ENCODE peak calls at places on chromosomes 6 and 20, in eight cellular contexts. B is GM23338; F is tibial nerve; M is heart left ventricle; S is CD4-positive, alpha-beta T cell; D is H9; U is heart right ventricle; L is adrenal gland. N is an unnamed sample. For H3K27me3, the result is how much of the 10 kb centered on the place peaks cover.

GRCh38 chr20:740162-740561 is 28.1 kb downstream of the SLC52A3 start:
- DNase-seq in U (no peak), L (no peak), B (no peak), F (no peak), S (no peak), D (no peak), M (no peak), N (no peak)

GRCh38 chr20:7770578-7770977 is 169.7 kb downstream of the HAO1 start:
- DNase-seq in D (no peak), M (no peak), S (no peak), L (no peak), U (no peak), F (no peak), B (no peak), N (no peak)

GRCh38 chr6:18371576-18371975 is 15.6 kb upstream of the RNF144B start:
- DNase-seq in U (no peak), M (no peak), L (no peak), D (no peak), B (no peak), F (no peak), S (no peak), N (no peak)

GRCh38 chr6:56911847-56912246 is 43.1 kb upstream of the BEND6 start:
- DNase-seq in M (no peak), D (no peak), B (peak), S (no peak), L (no peak), U (no peak), F (no peak), N (no peak)

GRCh38 chr6:1024161-1024560 is 287.7 kb upstream of the FOXQ1 start:
- DNase-seq in M (no peak), S (no peak), F (no peak), U (no peak), B (no peak), D (no peak), L (no peak), N (no peak)

GRCh38 chr6:96236471-96236870 is 220.7 kb downstream of the FUT9 start:
- DNase-seq in L (no peak), M (no peak), U (no peak), B (no peak), D (no peak), S (no peak), F (no peak), N (no peak)

GRCh38 chr6:37244430-37245310 is 12.9 kb upstream of the TBC1D22B start:
- DNase-seq in D (no peak), S (no peak), M (peak), U (peak), B (no peak), F (peak), L (peak), N (no peak)

GRCh38 chr20:50682065-50682464 is 9.3 kb downstream of the RIPOR3 start:
- DNase-seq in D (no peak), L (no peak), M (no peak), B (no peak), F (no peak), S (no peak), U (no peak), N (no peak)

GRCh38 chr20:46359233-46359751 is 47.1 kb downstream of the ELMO2 start:
- DNase-seq in B (no peak), S (no peak), F (no peak), D (no peak), M (peak), U (no peak), L (no peak), N (no peak)

GRCh38 chr20:63309261-63310071 is 16.5 kb downstream of the COL20A1 start:
- DNase-seq in L (peak), D (peak), F (no peak), B (peak), U (peak), S (no peak), M (peak), N (no peak)

GRCh38 chr20:24751551-24751950 is 197.5 kb upstream of the CST7 start:
- DNase-seq in S (no peak), B (no peak), M (no peak), U (no peak), F (no peak), L (no peak), D (no peak), N (no peak)

GRCh38 chr6:117078624-117079023 is 186.7 kb upstream of the VGLL2 start:
- DNase-seq in S (no peak), U (no peak), F (no peak), D (no peak), M (no peak), L (no peak), B (no peak), N (no peak)

GRCh38 chr20:15767636-15768369 is 805.4 kb downstream of the KIF16B start:
- DNase-seq in D (no peak), U (no peak), B (no peak), M (no peak), S (no peak), F (no peak), L (no peak), N (no peak)

GRCh38 chr6:119207973-119208725 is 129.7 kb upstream of the FAM184A start:
- DNase-seq in L (no peak), B (no peak), M (no peak), U (no peak), F (no peak), D (no peak), S (no peak), N (no peak)

GRCh38 chr6:44128020-44128917 is 915 bp downstream of the TMEM63B start:
- DNase-seq in B (peak), U (peak), L (peak), F (peak), M (peak), S (no peak), D (peak), N (no peak)

GRCh38 chr6:10837692-10837996 is 695 bp downstream of the MAK start:
- DNase-seq in S (no peak), B (no peak), U (no peak), L (peak), F (no peak), M (no peak), D (no peak), N (no peak)

GRCh38 chr20:54340667-54341081 is 132.8 kb downstream of the PFDN4 start:
- DNase-seq in S (no peak), D (no peak), F (no peak), U (no peak), M (no peak), L (no peak), B (no peak), N (no peak)

GRCh38 chr6:36368921-36369880 is 18.3 kb downstream of the ETV7 start:
- DNase-seq in U (no peak), S (no peak), B (no peak), F (no peak), D (no peak), L (peak), M (no peak), N (no peak)

GRCh38 chr6:125858427-125859320 is 67.9 kb downstream of the NCOA7 start:
- DNase-seq in S (no peak), U (no peak), B (peak), F (peak), M (peak), L (peak), D (peak), N (no peak)

GRCh38 chr6:41939091-41939847 is 2.3 kb downstream of the CCND3 start:
- DNase-seq in M (peak), B (peak), L (peak), F (no peak), U (peak), S (no peak), D (peak), N (no peak)

GRCh38 chr20:4193053-4193452 is 177.7 kb upstream of the RNF24 start:
- DNase-seq in F (no peak), S (no peak), B (no peak), M (no peak), L (no peak), U (no peak), D (no peak), N (no peak)

GRCh38 chr6:43724914-43725642 is 37.5 kb upstream of the MRPS18A start:
- DNase-seq in S (peak), B (no peak), D (no peak), L (peak), U (peak), F (peak), M (peak), N (peak)

GRCh38 chr6:133973109-133973971 is 20.3 kb downstream of the TBPL1 start:
- DNase-seq in F (no peak), S (no peak), U (no peak), D (no peak), B (peak), L (no peak), M (no peak), N (no peak)

GRCh38 chr6:3292431-3293197 is 33.9 kb downstream of the PSMG4 start:
- DNase-seq in B (no peak), D (no peak), S (no peak), M (peak), L (no peak), F (no peak), U (no peak), N (no peak)

GRCh38 chr20:39773380-39774000 is 811.3 kb downstream of the DHX35 start:
- DNase-seq in U (no peak), F (no peak), L (no peak), M (no peak), S (no peak), D (no peak), B (peak), N (no peak)

GRCh38 chr6:38846844-38847243 is 131.7 kb downstream of the DNAH8 start:
- DNase-seq in U (no peak), S (no peak), B (no peak), L (no peak), D (no peak), F (no peak), M (no peak), N (no peak)

GRCh38 chr20:24990810-24991252 is 1.7 kb downstream of the APMAP start:
- DNase-seq in D (peak), U (no peak), S (no peak), F (no peak), L (no peak), M (no peak), B (no peak), N (no peak)

GRCh38 chr20:19934792-19935491 is 82.2 kb upstream of the NAA20 start:
- DNase-seq in D (no peak), M (peak), U (peak), L (peak), B (no peak), S (no peak), F (peak), N (no peak)

GRCh38 chr20:1783245-1783644 is 112.0 kb upstream of the SIRPA start:
- DNase-seq in B (no peak), U (no peak), F (no peak), L (no peak), M (no peak), S (no peak), D (no peak), N (no peak)

GRCh38 chr6:43544461-43544860 is 27.6 kb downstream of the POLR1C start:
- DNase-seq in L (no peak), B (no peak), M (no peak), F (no peak), U (no peak), D (no peak), S (no peak), N (no peak)

GRCh38 chr6:61977951-61978350 is 308.1 kb downstream of the KHDRBS2 start:
- DNase-seq in F (no peak), S (no peak), B (no peak), L (no peak), M (no peak), U (no peak), D (no peak), N (no peak)

GRCh38 chr20:19047951-19048296 is 164.5 kb upstream of the SLC24A3 start:
- DNase-seq in S (no peak), U (no peak), D (no peak), B (no peak), M (no peak), L (no peak), F (no peak), N (no peak)

GRCh38 chr20:25083141-25083772 is 1.3 kb upstream of the VSX1 start:
- DNase-seq in D (peak), U (no peak), F (no peak), B (peak), S (no peak), L (no peak), M (no peak), N (no peak)

GRCh38 chr6:44074383-44075136 is 52.7 kb downstream of the MRPL14 start:
- DNase-seq in S (peak), F (peak), L (peak), D (peak), M (peak), B (peak), U (peak), N (no peak)

GRCh38 chr6:75620387-75621304 is 19.0 kb downstream of the SENP6 start:
- DNase-seq in D (no peak), S (no peak), L (no peak), U (no peak), M (no peak), B (no peak), F (no peak), N (no peak)

GRCh38 chr6:89145461-89145961 is 344 bp upstream of the PM20D2 start:
- DNase-seq in S (peak), F (no peak), M (no peak), U (no peak), D (no peak), B (peak), L (no peak), N (no peak)
- H3K27me3 ChIP-seq in S (under half), F (under half), M (under half), U (under half), D (under half), B (half or more), L (under half), N (under half)

GRCh38 chr20:44521484-44522481 is at the start of gene SERINC3:
- DNase-seq in B (peak), L (peak), D (peak), S (peak), F (peak), M (peak), U (peak), N (peak)
- TF ChIP-seq CTCF in B (peak), L (no peak), D (peak), S (peak), F (peak), M (no peak), U (no peak), N (no peak)

DNA sequence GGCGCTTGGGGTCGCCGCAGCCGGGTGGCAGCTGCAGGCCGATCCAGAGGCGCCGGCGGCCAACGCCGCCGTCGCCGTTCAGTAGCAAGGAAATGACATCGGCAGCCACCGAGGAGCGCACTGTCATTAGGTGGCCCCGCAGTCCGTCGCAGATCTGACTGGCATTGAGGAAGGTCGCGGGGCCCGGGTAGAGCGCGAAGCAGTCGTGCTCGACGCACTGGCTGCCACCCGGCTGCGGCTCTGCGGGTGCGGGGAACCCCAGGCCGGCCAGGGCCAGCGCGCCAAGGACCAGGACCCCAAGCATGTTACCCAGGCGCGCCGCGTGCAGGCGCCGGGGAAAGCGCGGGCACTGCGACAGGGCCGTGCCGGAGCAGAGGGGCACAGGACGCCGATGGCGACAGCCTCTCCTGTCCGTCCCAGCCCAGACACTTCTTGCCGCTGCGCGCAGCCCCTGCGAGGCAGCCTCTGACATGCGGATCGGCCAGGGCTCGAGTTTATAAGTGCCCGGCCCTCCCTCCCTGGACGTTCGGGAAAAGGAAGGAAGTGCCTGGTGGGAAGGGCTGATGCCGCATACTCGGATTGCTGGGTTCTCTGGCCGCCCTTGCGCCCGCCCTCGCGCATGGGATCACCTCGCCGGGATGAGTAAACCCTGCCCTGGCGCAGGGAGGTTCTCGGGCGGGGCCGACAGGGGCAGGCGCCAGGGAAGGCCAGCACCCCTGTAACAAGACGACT is at the start of gene THBD:
- DNase-seq in M (peak), U (peak), D (peak), S (no peak), F (peak), B (peak), L (peak), N (no peak)
- H3K27me3 ChIP-seq in M (under half), U (under half), D (under half), S (half or more), F (under half), B (half or more), L (under half), N (under half)

GRCh38 chr20:44966030-44966961 is at the start of gene STK4:
- DNase-seq in S (peak), U (peak), F (peak), M (peak), B (peak), L (peak), D (peak), N (peak)
- TF ChIP-seq CTCF in S (peak), U (no peak), F (peak), M (peak), B (peak), L (peak), D (peak), N (peak)

DNA sequence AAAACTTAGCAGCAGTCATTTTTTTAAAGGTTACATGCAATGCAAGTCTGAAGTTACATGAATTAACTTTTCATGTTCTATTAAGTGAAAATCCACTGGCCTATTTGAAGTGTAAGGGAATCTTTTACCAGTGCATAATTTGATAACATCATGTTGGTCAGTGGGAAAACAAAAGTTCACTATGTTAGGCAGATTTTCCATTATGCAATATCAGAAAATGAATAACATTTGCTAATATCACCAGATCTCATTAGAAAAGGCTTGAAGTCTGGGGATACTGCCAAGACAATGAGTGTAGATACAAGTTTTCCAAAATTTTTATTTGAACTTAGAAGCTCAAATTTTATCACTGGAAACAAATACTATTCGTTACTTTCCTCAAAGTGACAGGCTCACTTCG is 296.4 kb upstream of the CDH4 start:
- DNase-seq in B (no peak), L (no peak), M (no peak), U (no peak), D (no peak), F (peak), S (no peak), N (no peak)
- H3K27me3 ChIP-seq in B (under half), L (under half), M (under half), U (under half), D (under half), F (under half), S (under half), N (under half)

GRCh38 chr6:33812669-33813068 is 8.9 kb upstream of the MLN start:
- DNase-seq in L (peak), F (no peak), B (peak), S (peak), D (peak), M (peak), U (peak), N (no peak)
- TF ChIP-seq CTCF in L (peak), F (peak), B (peak), S (no peak), D (peak), M (peak), U (peak), N (peak)

DNA sequence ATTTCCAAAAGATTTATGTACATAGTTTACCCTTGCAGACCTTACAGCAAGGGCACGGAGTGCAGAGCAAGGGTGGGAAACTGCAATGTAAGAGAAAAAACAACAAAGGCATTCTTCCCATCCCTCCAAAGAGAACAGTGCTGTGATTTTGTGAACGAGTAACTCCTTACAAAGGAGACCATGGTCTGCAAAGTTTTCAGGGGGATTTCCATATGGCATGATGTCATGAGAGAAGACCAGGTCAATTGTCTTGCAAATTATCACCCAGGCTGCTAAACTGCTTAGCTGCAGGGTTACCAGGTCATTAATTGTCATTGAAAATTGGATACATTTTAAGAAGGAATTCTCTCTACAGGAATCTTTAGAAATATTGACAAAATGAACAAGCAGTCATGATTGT is 58.3 kb downstream of the LAMP5 start:
- DNase-seq in F (no peak), M (no peak), S (no peak), D (peak), U (no peak), B (peak), L (no peak), N (no peak)
- H3K27me3 ChIP-seq in F (under half), M (under half), S (under half), D (under half), U (under half), B (half or more), L (under half), N (under half)